ENCODE peak calls at places on chromosomes 4 and X, in eight cellular contexts. G is uterus, N is A549, V is PC-9, O is hepatocyte, R is left ventricle myocardium inferior, D is psoas muscle, S is IMR-90. Q is an unnamed sample. For H3K4me1, the result is how much of the 10 kb centered on the place peaks cover.

GRCh38 chr4:108393870-108394269 is 225.1 kb upstream of the LEF1 start:
- DNase-seq in R (no peak), G (no peak), D (no peak), O (no peak), V (no peak), N (no peak), S (no peak), Q (no peak)

GRCh38 chrX:136525738-136526606 is 6.0 kb upstream of the VGLL1 start:
- DNase-seq in R (peak), G (peak), D (peak), V (peak), O (peak), N (peak), S (peak), Q (no peak)

GRCh38 chrX:38804481-38805293 is 3.4 kb downstream of the MID1IP1 start:
- DNase-seq in G (peak), D (peak), R (peak), V (no peak), S (no peak), O (peak), N (peak), Q (peak)

GRCh38 chr4:122309988-122310626 is 68.7 kb upstream of the ADAD1 start:
- DNase-seq in G (no peak), V (no peak), O (no peak), S (peak), R (no peak), D (no peak), N (no peak), Q (no peak)

GRCh38 chrX:11408783-11409182 is 115.6 kb downstream of the AMELX start:
- DNase-seq in G (no peak), R (no peak), O (no peak), S (no peak), V (no peak), N (no peak), D (no peak), Q (no peak)

GRCh38 chr4:6332042-6332668 is 62.5 kb downstream of the WFS1 start:
- DNase-seq in V (no peak), S (peak), G (no peak), O (no peak), D (no peak), N (no peak), R (no peak), Q (no peak)

GRCh38 chrX:134692990-134693389 is 34.7 kb upstream of the PLAC1 start:
- DNase-seq in O (no peak), G (no peak), S (peak), D (no peak), R (no peak), N (peak), V (no peak), Q (no peak)

GRCh38 chrX:154308108-154308946 is 12.7 kb downstream of the TKTL1 start:
- DNase-seq in O (peak), V (no peak), G (peak), S (peak), D (peak), N (peak), R (peak), Q (no peak)

GRCh38 chrX:130716822-130717405 is 186.1 kb downstream of the ENOX2 start:
- DNase-seq in S (no peak), G (no peak), V (no peak), D (no peak), R (no peak), O (peak), N (no peak), Q (no peak)

DNA sequence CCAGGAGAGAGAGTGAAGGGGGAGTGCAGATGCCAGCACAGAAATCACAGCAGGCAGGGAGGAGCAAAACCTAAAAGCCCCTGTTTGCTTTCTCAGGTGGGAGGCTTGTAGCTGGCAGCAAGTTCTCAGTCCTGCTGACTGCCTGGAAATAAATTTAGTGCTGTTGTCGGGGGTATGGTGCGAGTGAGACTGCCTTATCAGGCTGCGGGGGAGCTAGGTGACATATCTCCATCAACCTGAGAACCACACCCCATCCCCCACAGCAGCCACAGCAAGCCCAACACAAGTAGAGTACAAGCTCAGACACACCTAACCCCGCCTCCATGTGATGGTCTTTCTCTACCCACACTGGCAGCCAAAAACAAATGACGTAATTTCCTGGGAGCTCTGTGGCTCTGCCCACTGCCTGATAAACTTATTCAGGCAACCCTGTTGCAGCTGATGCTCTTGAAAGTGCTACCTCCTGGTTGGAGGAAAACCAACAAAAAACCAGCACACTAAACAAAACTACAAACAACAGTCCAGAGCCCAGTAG is 953.4 kb upstream of the NDST4 start:
- DNase-seq in N (no peak), S (no peak), G (no peak), O (no peak), V (no peak), R (no peak), D (no peak), Q (no peak)
- H3K4me1 ChIP-seq in N (under half), S (under half), G (under half), O (under half), V (under half), R (under half), D (under half), Q (under half)

GRCh38 chr4:21507439-21507838 is 441.1 kb downstream of the KCNIP4 start:
- DNase-seq in V (no peak), R (no peak), N (peak), D (no peak), S (no peak), O (no peak), G (no peak), Q (no peak)
- TF ChIP-seq CTCF in V (peak), R (no peak), N (no peak), D (no peak), S (no peak), O (peak), G (no peak), Q (no peak)

GRCh38 chr4:128782875-128783614 is 26.5 kb upstream of the JADE1 start:
- DNase-seq in D (peak), V (no peak), R (no peak), N (peak), S (peak), G (peak), O (no peak), Q (no peak)
- H3K4me1 ChIP-seq in D (under half), V (under half), R (under half), N (under half), S (under half), G (under half), O (under half), Q (under half)

GRCh38 chrX:7191681-7192110 is 43.7 kb upstream of the PUDP start:
- DNase-seq in S (peak), O (no peak), G (no peak), D (no peak), R (no peak), N (peak), V (no peak), Q (no peak)
- TF ChIP-seq CTCF in S (peak), O (no peak), G (no peak), D (no peak), R (peak), N (no peak), V (peak), Q (no peak)

DNA sequence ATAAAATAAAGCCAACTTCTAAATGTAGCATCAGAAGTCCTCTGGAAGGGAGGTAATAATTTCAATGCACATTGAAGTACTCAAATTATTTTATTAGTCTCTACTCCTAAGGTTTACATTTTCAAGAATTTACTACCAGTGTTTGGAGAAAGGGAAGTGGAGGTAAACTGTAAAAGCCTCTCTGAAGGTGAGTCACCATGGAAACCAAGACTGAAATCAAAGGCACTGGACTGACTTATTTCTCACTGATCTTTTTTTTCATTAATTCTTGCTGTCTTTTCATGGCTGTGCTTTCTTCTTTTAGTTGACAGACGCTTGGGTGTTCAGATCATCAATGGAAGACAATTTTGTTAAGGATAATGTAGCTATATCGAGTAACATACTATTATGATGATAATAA is 9.7 kb downstream of the SLC39A8 start:
- DNase-seq in V (no peak), N (no peak), O (no peak), R (no peak), S (no peak), D (no peak), G (no peak), Q (no peak)
- H3K4me1 ChIP-seq in V (under half), N (under half), O (under half), R (under half), S (under half), D (under half), G (under half), Q (under half)

GRCh38 chrX:28659269-28659668 is 72.0 kb downstream of the IL1RAPL1 start:
- DNase-seq in S (no peak), N (peak), D (no peak), V (no peak), R (no peak), G (no peak), O (no peak), Q (no peak)
- TF ChIP-seq CTCF in S (no peak), N (no peak), D (peak), V (peak), R (no peak), G (no peak), O (peak), Q (no peak)

GRCh38 chrX:12950851-12951589 is 23.9 kb upstream of the TMSB4X start:
- DNase-seq in V (no peak), N (peak), G (no peak), D (no peak), O (peak), R (no peak), S (no peak), Q (peak)
- H3K4me1 ChIP-seq in V (under half), N (under half), G (under half), D (under half), O (under half), R (under half), S (under half), Q (under half)

DNA sequence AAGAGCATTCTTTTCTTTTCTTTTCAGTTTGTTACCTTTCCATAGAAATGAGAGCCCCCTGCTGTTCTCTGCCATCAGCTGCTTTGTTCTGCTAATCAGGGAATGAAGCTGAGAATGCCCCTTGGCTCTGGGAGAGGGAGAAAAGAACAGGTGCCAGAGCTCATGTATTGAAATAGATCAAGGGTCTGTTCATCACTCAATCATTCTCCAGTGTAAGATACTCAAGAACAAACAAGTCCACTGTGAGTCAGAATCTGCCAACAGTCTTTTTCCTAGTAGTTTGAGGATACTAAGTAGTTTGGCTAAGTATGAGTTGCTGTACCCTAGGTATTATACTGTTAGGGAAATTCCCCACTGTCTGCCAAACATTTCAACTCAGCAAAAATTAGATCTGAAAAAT is 144.3 kb downstream of the RTL3 start:
- DNase-seq in S (no peak), N (no peak), R (no peak), D (no peak), G (no peak), O (peak), V (no peak), Q (no peak)
- TF ChIP-seq CTCF in S (no peak), N (no peak), R (no peak), D (no peak), G (no peak), O (peak), V (no peak), Q (no peak)

GRCh38 chr4:165208741-165209388 is 1.5 kb downstream of the KLHL2 start:
- DNase-seq in S (no peak), O (no peak), D (no peak), N (no peak), G (no peak), V (no peak), R (no peak), Q (no peak)
- H3K4me1 ChIP-seq in S (under half), O (under half), D (under half), N (half or more), G (under half), V (half or more), R (under half), Q (under half)